ENCODE peak calls at places on chromosomes 7 and 10, in ten cellular contexts. Q, T, B, C, E, P, N, L, K and W are unnamed samples.

GRCh38 chr10:132132391-132132841 is 54.3 kb upstream of the DPYSL4 start:
- DNase-seq in Q (no peak), T (no peak), B (peak; percentile 24), C (no peak), E (no peak), P (no peak), N (no peak), L (no peak), K (no peak), W (no peak)

GRCh38 chr7:118352854-118353453 is 128.4 kb downstream of the ANKRD7 start:
- DNase-seq in Q (no peak), T (no peak), B (no peak), C (peak; percentile 44), E (peak; percentile 10), P (peak; percentile 14), N (no peak), L (no peak), K (peak; percentile 7), W (no peak)

GRCh38 chr10:60384708-60385398 is 4.8 kb downstream of the ANK3 start:
- DNase-seq in Q (peak; percentile 87), T (no peak), B (no peak), C (peak; percentile 74), E (no peak), P (peak; percentile 97), N (peak; percentile 94), L (peak; percentile 94), K (peak; percentile 98), W (no peak)

GRCh38 chr7:35528381-35528977 is 166.5 kb downstream of the HERPUD2 start:
- DNase-seq in Q (no peak), T (no peak), B (no peak), C (no peak), E (no peak), P (no peak), N (no peak), L (no peak), K (no peak), W (no peak)

GRCh38 chr10:77085344-77085743 is 552.3 kb downstream of the KCNMA1 start:
- DNase-seq in Q (no peak), T (no peak), B (no peak), C (no peak), E (no peak), P (no peak), N (no peak), L (no peak), K (no peak), W (no peak)

GRCh38 chr7:92751902-92752901 is 84.2 kb downstream of the CDK6 start:
- DNase-seq in Q (peak; percentile 84), T (no peak), B (no peak), C (peak; percentile 91), E (no peak), P (peak; percentile 68), N (peak; percentile 82), L (peak; percentile 87), K (peak; percentile 82), W (no peak)

GRCh38 chr7:47951374-47951773 is 3.1 kb upstream of the PKD1L1 start:
- DNase-seq in Q (no peak), T (no peak), B (no peak), C (no peak), E (no peak), P (no peak), N (no peak), L (no peak), K (no peak), W (no peak)

GRCh38 chr10:126500185-126500584 is 111.9 kb upstream of the ADAM12 start:
- DNase-seq in Q (no peak), T (no peak), B (no peak), C (no peak), E (no peak), P (no peak), N (no peak), L (no peak), K (no peak), W (no peak)

GRCh38 chr7:78768859-78769258 is 684.6 kb downstream of the MAGI2 start:
- DNase-seq in Q (no peak), T (no peak), B (no peak), C (no peak), E (no peak), P (no peak), N (no peak), L (no peak), K (no peak), W (no peak)

GRCh38 chr10:78199759-78200158 is 166.1 kb downstream of the RPS24 start:
- DNase-seq in Q (no peak), T (no peak), B (no peak), C (no peak), E (no peak), P (no peak), N (no peak), L (no peak), K (no peak), W (no peak)

DNA sequence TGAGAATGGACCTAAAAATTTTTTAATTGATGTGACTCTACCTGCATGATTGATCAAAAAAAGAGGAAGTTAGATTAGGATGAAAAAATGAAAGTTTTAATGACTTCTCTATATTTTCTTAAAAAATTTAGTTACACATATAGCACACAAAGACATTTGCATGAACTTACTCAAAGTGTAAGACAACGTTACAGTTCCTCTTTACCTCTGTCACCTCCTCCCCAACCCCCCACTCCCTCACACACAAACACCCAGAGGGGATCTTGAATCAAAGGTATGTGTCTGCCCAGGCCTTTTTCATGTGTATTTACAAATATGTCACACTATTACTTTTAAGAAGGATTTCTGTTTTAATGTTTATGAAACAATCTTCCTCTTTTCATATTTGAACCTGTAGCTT is 20.6 kb upstream of the CDCA7L start:
- DNase-seq in Q (no peak), T (no peak), B (no peak), C (no peak), E (peak; percentile 72), P (no peak), N (no peak), L (no peak), K (no peak), W (no peak)
- TF ChIP-seq CTCF in Q (no peak), T (no peak), B (no peak), C (no peak), E (no peak), P (no peak), N (no peak), L (no peak), K (no peak), W (no peak)

GRCh38 chr10:102565793-102566192 is 62.0 kb downstream of the SUFU start:
- DNase-seq in Q (no peak), T (peak; percentile 89), B (no peak), C (no peak), E (no peak), P (no peak), N (no peak), L (no peak), K (no peak), W (no peak)
- TF ChIP-seq CTCF in Q (no peak), T (peak; percentile 76), B (no peak), C (no peak), E (no peak), P (no peak), N (no peak), L (no peak), K (peak; percentile 11), W (no peak)

DNA sequence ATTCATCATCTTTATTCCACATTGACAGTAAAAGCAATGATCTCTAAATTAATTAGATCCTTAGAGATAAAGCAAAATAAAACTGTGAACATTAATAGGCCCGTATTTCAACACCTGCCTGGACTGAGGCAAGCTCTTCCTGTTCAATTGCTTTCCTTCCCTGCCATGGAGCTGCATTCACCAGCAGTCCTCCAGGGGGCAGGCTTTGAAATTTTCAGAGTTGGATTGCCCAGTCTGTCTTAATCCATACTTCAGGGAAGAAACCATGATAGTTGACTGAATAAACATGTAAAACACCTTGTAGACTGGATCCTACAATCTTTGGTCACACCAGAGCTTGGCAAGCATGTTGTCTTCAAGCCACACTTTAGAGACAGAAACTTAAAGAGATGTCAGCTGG is 936.6 kb downstream of the NRG3 start:
- DNase-seq in Q (no peak), T (peak; percentile 56), B (no peak), C (peak; percentile 7), E (no peak), P (peak; percentile 49), N (no peak), L (no peak), K (peak; percentile 37), W (no peak)
- TF ChIP-seq CTCF in Q (peak; percentile 32), T (peak; percentile 82), B (peak; percentile 32), C (no peak), E (peak; percentile 65), P (peak; percentile 72), N (peak; percentile 61), L (peak; percentile 17), K (peak; percentile 70), W (peak; percentile 37)

DNA sequence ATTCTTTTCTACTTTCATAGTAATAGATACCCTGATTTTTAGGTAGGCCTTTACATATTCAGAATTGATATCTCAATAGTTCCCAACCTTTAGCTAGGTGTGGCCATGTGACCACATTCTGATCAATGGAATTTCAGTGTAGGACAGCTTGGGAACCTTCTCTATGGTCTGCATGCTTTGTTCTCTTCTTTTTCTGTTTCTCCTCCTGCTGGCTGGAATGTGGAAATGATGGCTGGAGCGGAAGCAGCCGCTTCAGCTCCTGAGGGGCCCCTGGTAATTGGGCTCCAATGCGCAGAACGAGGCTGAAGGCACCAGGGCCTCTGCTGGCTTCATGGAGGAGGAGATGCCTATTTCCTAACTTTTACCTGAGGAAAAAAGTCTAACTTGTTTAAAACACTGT is 152.6 kb downstream of the ZMYND11 start:
- DNase-seq in Q (no peak), T (peak; percentile 71), B (no peak), C (no peak), E (no peak), P (no peak), N (no peak), L (no peak), K (peak; percentile 7), W (no peak)
- TF ChIP-seq CTCF in Q (peak; percentile 19), T (peak; percentile 64), B (peak; percentile 9), C (peak; percentile 20), E (no peak), P (peak; percentile 25), N (peak; percentile 35), L (peak; percentile 57), K (peak; percentile 23), W (no peak)

GRCh38 chr7:51067757-51068156 is 248.9 kb downstream of the COBL start:
- DNase-seq in Q (peak; percentile 44), T (peak; percentile 74), B (peak; percentile 46), C (peak; percentile 66), E (peak; percentile 53), P (peak; percentile 84), N (peak; percentile 14), L (peak; percentile 45), K (peak; percentile 85), W (no peak)
- TF ChIP-seq CTCF in Q (peak; percentile 77), T (peak; percentile 89), B (peak; percentile 76), C (peak; percentile 79), E (peak; percentile 56), P (peak; percentile 80), N (peak; percentile 79), L (peak; percentile 83), K (peak; percentile 85), W (peak; percentile 65)